ENCODE peak calls at places on chromosome 13, in five cellular contexts. M, I, Q, B and F are unnamed samples. For H3K36me3, the result is how much of the 10 kb centered on the place peaks cover.

GRCh38 chr13:75129331-75129730 is 352.6 kb downstream of the TBC1D4 start:
- DNase-seq in Q (no peak), I (no peak), B (no peak), M (no peak), F (no peak)

GRCh38 chr13:110812111-110812868 is 98.8 kb downstream of the ING1 start:
- DNase-seq in M (no peak), B (no peak), I (no peak), Q (no peak), F (no peak)

GRCh38 chr13:80251403-80251802 is 89.5 kb downstream of the SPRY2 start:
- DNase-seq in B (no peak), I (no peak), Q (no peak), M (no peak), F (no peak)

GRCh38 chr13:100245099-100245498 is 156.2 kb downstream of the PCCA start:
- DNase-seq in B (no peak), Q (no peak), I (no peak), M (no peak), F (no peak)

GRCh38 chr13:29573190-29573589 is 22.3 kb downstream of the SLC7A1 start:
- DNase-seq in M (no peak), Q (no peak), B (no peak), I (peak), F (no peak)

GRCh38 chr13:44068737-44069136 is 189.0 kb downstream of the LACC1 start:
- DNase-seq in B (no peak), M (no peak), I (no peak), Q (no peak), F (no peak)

GRCh38 chr13:93624371-93624777 is 397.8 kb downstream of the GPC6 start:
- DNase-seq in B (no peak), I (no peak), Q (no peak), M (no peak), F (no peak)

GRCh38 chr13:98386632-98387031 is 190.3 kb downstream of the STK24 start:
- DNase-seq in Q (no peak), M (no peak), I (no peak), B (no peak), F (no peak)

GRCh38 chr13:21567714-21568113 is 36.3 kb downstream of the MICU2 start:
- DNase-seq in Q (no peak), B (no peak), M (no peak), I (no peak), F (no peak)

GRCh38 chr13:19117913-19118739 is 63.5 kb downstream of the TUBA3C start:
- DNase-seq in M (no peak), B (no peak), Q (no peak), I (no peak), F (no peak)

GRCh38 chr13:110726726-110727125 is 13.2 kb downstream of the ING1 start:
- DNase-seq in Q (no peak), I (no peak), M (peak), B (no peak), F (no peak)

GRCh38 chr13:20360041-20360491 is 127.9 kb upstream of the GJB6 start:
- DNase-seq in I (no peak), Q (no peak), M (no peak), B (no peak), F (no peak)

GRCh38 chr13:56393549-56393948 is 747.2 kb upstream of the PRR20A start:
- DNase-seq in Q (no peak), B (no peak), M (no peak), I (no peak), F (no peak)

GRCh38 chr13:62960723-62961122 is 1545.1 kb upstream of the PCDH20 start:
- DNase-seq in B (no peak), Q (no peak), M (no peak), I (no peak), F (no peak)

GRCh38 chr13:68806125-68806524 is 1301.5 kb upstream of the ATXN8OS start:
- DNase-seq in B (no peak), Q (no peak), M (no peak), I (no peak), F (no peak)

GRCh38 chr13:79393564-79394249 is 12.3 kb downstream of the RBM26 start:
- DNase-seq in M (peak), B (no peak), I (peak), Q (peak), F (peak)

GRCh38 chr13:23147827-23148226 is 33.0 kb upstream of the SGCG start:
- DNase-seq in Q (no peak), B (no peak), I (no peak), M (no peak), F (no peak)

GRCh38 chr13:32932376-32932775 is 83.8 kb upstream of the KL start:
- DNase-seq in I (no peak), B (no peak), Q (no peak), M (no peak), F (no peak)

GRCh38 chr13:91745962-91746361 is 347.5 kb downstream of the GPC5 start:
- DNase-seq in B (no peak), M (no peak), Q (no peak), I (no peak), F (no peak)

GRCh38 chr13:31236211-31236786 is 36.5 kb downstream of the B3GLCT start:
- DNase-seq in M (no peak), I (no peak), B (no peak), Q (peak), F (no peak)

GRCh38 chr13:51793570-51794273 is 10.2 kb downstream of the DHRS12 start:
- DNase-seq in B (no peak), M (no peak), Q (no peak), I (no peak), F (peak)

GRCh38 chr13:40662866-40663265 is 3.6 kb downstream of the FOXO1 start:
- DNase-seq in M (no peak), Q (no peak), B (no peak), I (no peak), F (peak)

GRCh38 chr13:46593403-46593802 is 40.4 kb downstream of the LRCH1 start:
- DNase-seq in Q (no peak), B (no peak), I (no peak), M (peak), F (no peak)

GRCh38 chr13:100610399-100611347 is 22.1 kb upstream of the GGACT start:
- DNase-seq in B (no peak), I (no peak), Q (no peak), M (no peak), F (peak)

GRCh38 chr13:37313383-37313782 is 207.9 kb upstream of the CSNK1A1L start:
- DNase-seq in I (no peak), B (no peak), M (no peak), Q (no peak), F (no peak)

GRCh38 chr13:97058417-97058816 is 64.1 kb upstream of the OXGR1 start:
- DNase-seq in B (no peak), Q (no peak), I (no peak), M (no peak), F (no peak)

GRCh38 chr13:80314711-80315505 is 26.0 kb downstream of the SPRY2 start:
- DNase-seq in Q (no peak), B (no peak), M (no peak), I (no peak), F (no peak)

GRCh38 chr13:73370066-73370465 is 311.3 kb downstream of the KLF5 start:
- DNase-seq in M (no peak), B (no peak), Q (no peak), I (no peak), F (no peak)

GRCh38 chr13:23822252-23822824 is 66.9 kb downstream of the MIPEP start:
- DNase-seq in B (no peak), I (no peak), M (no peak), Q (no peak), F (no peak)

GRCh38 chr13:76976488-76976887 is 15.4 kb upstream of the CLN5 start:
- DNase-seq in B (no peak), I (no peak), M (peak), Q (no peak), F (no peak)

GRCh38 chr13:77509221-77509620 is 26.3 kb upstream of the SCEL start:
- DNase-seq in M (no peak), I (no peak), B (no peak), Q (no peak), F (no peak)

GRCh38 chr13:68439821-68440220 is 1209.7 kb upstream of the PCDH9 start:
- DNase-seq in Q (no peak), B (no peak), I (no peak), M (no peak), F (no peak)

GRCh38 chr13:90485441-90485840 is 862.0 kb upstream of the MIR17HG start:
- DNase-seq in M (no peak), Q (no peak), B (no peak), I (no peak), F (no peak)

GRCh38 chr13:98476538-98476966 is 100.4 kb downstream of the STK24 start:
- DNase-seq in M (peak), Q (no peak), B (peak), I (no peak), F (peak)

GRCh38 chr13:90623318-90624011 is 724.0 kb upstream of the MIR17HG start:
- DNase-seq in I (no peak), B (no peak), Q (no peak), M (no peak), F (no peak)

DNA sequence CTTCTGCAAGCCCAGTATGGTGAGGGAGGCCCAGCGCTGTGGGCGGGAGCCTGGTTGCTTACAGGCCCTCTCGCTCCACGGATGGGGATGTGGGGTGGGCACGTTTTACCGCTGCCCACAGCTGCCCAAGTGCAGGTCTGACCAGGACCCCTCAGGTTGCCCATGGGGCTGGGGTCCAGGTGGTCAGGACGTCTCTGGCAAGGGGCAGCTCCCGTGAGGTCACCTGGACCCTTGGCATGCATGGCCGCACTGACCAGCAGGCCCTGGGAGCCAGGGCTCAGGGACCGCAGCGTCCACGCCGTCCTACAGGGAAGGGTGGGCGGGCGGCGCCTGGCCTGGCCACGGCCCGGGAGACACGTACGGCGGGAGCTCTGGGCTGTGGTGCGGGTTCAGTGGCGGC is 32.8 kb downstream of the GAS6 start:
- DNase-seq in B (no peak), M (no peak), I (no peak), Q (no peak), F (no peak)
- H3K36me3 ChIP-seq in B (half or more), M (under half), I (under half), Q (under half), F (under half)

DNA sequence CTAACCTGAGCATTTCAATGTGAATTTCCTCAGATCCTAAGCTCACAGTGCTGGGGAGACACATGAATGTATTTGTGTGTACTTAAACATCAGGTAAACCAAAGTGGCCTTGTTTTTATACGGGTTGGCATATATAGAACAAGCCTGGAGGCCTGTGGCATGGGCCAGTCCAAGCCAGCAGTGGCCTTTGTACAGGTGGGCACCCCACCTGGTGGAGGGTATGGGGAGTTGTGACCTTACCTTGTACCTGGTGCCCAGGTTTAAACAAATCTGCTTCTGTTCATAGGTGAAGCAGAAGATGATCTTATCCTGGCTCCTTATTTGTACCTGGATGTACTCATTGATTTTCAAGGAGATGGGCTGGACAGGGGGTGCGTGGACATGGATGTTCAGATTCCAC is 71.0 kb downstream of the ERICH6B start:
- DNase-seq in M (no peak), B (no peak), Q (no peak), I (no peak), F (no peak)
- TF ChIP-seq CTCF in M (no peak), B (no peak), Q (no peak), I (no peak), F (no peak)

DNA sequence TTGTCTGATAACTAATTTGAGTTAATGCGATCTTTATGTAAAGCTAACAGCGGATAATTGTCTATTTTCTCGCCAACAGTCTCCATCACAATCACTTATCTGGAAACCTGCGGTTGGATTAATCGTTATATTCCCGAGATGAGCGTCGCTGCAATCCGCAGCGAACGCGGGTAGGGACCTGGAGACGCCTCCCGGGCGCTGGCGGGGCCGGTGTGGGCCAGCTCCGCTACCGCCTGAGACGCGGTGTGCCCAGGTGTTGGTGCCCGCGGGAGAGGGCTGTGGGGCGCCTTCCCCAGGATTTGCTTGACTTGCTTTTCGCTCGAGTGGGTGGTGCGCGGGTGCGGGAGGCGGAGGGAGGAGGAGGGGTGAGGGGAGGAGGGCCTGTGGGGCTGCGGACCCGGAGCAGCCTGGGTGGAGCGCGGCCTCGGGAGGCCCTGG is 38.3 kb downstream of the SOX1 start:
- DNase-seq in B (no peak), Q (no peak), I (no peak), M (no peak), F (no peak)
- H3K4me3 ChIP-seq in B (no peak), Q (no peak), I (no peak), M (no peak), F (no peak)

GRCh38 chr13:48233097-48233885 is at the start of gene ITM2B:
- DNase-seq in Q (peak), I (peak), M (peak), B (peak), F (peak)

GRCh38 chr13:48231080-48231479 is 1.9 kb upstream of the ITM2B start:
- DNase-seq in M (no peak), Q (no peak), I (no peak), B (no peak), F (no peak)

GRCh38 chr13:48233886-48234488 is 981 bp downstream of the ITM2B start:
- DNase-seq in I (no peak), M (no peak), B (no peak), Q (no peak), F (no peak)

GRCh38 chr13:48231948-48232347 is 1.1 kb upstream of the ITM2B start:
- DNase-seq in M (no peak), Q (no peak), I (no peak), B (no peak), F (no peak)

GRCh38 chr13:48232420-48233096 is 448 bp upstream of the ITM2B start:
- DNase-seq in Q (peak), M (no peak), I (peak), B (no peak), F (no peak)
- H3K36me3 ChIP-seq in Q (under half), M (under half), I (under half), B (under half), F (under half)

GRCh38 chr13:61255035-61255796 is 160.4 kb downstream of the PCDH20 start:
- DNase-seq in Q (peak), M (no peak), I (no peak), B (no peak), F (no peak)
- TF ChIP-seq CTCF in Q (peak), M (no peak), I (no peak), B (peak), F (peak)

GRCh38 chr13:38763446-38764381 is 76.8 kb downstream of the FREM2 start:
- DNase-seq in I (no peak), M (no peak), B (no peak), Q (peak), F (no peak)

GRCh38 chr13:38758278-38758677 is 71.4 kb downstream of the FREM2 start:
- DNase-seq in M (no peak), I (no peak), Q (no peak), B (no peak), F (no peak)

GRCh38 chr13:38753878-38754277 is 67.0 kb downstream of the FREM2 start:
- DNase-seq in Q (no peak), B (no peak), M (no peak), I (no peak), F (no peak)

GRCh38 chr13:38755792-38756191 is 68.9 kb downstream of the FREM2 start:
- DNase-seq in I (no peak), B (no peak), Q (no peak), M (no peak), F (no peak)

DNA sequence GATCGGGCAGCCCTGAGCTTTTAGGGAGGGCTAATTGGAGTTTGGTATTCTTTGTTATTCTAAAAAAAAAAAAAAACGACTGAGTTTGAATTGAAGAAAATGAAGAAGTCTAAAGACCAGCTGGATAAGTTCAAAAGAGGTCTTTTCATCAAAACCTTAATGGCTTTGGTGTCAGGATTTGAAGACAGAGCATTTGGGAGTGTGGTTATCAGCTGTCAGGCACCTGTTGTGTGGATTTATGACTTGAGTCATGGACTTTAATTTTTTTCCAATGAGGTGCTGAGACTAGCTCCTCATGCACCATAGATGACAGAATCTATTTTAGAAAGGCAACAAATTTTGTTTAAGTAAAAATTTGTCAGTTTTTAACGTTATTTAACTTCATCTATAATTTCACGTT is 72.5 kb downstream of the FREM2 start:
- DNase-seq in I (no peak), M (no peak), Q (no peak), B (no peak), F (no peak)
- H3K4me3 ChIP-seq in I (no peak), M (no peak), Q (no peak), B (no peak), F (no peak)

DNA sequence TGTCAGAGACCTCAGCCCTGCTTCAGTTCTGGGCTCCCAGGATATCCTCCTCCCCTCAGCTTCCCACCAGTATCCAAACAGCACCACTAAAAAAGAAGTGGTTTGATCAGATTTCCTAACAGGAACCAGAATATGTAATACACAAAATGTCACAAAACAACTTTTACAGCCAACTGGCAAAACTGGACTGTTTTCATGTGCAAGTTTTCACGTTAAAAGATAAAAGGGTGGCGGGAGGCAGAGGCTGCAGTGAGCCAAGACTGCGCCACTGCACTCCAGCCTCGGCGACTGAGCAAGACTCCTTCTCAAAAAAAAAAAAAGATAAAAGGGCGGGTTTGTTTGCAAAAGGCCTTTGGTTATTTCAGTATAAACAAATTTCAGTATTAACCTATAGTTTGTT is 13.1 kb downstream of the PCID2 start:
- DNase-seq in Q (no peak), M (no peak), I (no peak), B (no peak), F (no peak)
- H3K36me3 ChIP-seq in Q (under half), M (half or more), I (under half), B (half or more), F (under half)

DNA sequence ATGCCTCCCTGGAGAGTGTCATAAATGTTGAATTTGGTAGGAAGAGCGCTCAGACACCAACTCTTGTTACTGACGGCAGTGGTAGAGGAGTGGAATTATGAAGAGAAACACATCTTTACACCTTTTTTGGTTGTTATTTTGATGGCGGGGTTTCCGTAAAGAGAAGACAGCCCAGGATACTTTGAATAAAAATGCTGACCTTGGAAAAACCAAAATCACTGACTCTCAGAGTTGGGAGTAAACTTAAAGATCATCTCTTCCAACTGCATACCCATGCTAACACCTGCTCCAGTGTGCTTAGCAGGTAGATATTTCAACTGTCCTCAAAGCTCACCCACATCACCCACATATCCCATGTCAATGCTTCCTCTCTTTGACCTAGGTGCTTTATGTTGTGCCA is 498.6 kb downstream of the LIG4 start:
- DNase-seq in Q (no peak), M (no peak), I (no peak), B (no peak), F (no peak)
- TF ChIP-seq CTCF in Q (no peak), M (no peak), I (no peak), B (no peak), F (no peak)